ENCODE peak calls at places on chromosomes 5 and 9, in five cellular contexts. I is IMR-90, U is mucosa of descending colon, E is foreskin keratinocyte, D is OCI-LY7. H is an unnamed sample.

GRCh38 chr9:33196736-33197135 is 29.6 kb upstream of the B4GALT1 start:
- DNase-seq in I (peak; percentile 22), U (no peak), E (no peak), D (no peak), H (no peak)

GRCh38 chr5:145203193-145203592 is 631.9 kb downstream of the PRELID2 start:
- DNase-seq in I (peak; percentile 35), U (no peak), E (no peak), D (no peak), H (no peak)

GRCh38 chr5:140140435-140140834 is 14.7 kb downstream of the IGIP start:
- DNase-seq in I (no peak), U (no peak), E (no peak), D (no peak), H (no peak)

GRCh38 chr9:128339761-128340690 is at the start of gene SLC27A4:
- DNase-seq in I (peak; percentile 66), U (peak; percentile 91), E (peak; percentile 96), D (peak; percentile 88), H (no peak)

GRCh38 chr5:149141224-149141956 is at the start of gene ABLIM3:
- DNase-seq in I (peak; percentile 55), U (peak; percentile 66), E (peak; percentile 53), D (peak; percentile 47), H (peak; percentile 87)

GRCh38 chr9:92968081-92968480 is 20.8 kb downstream of the FGD3 start:
- DNase-seq in I (no peak), U (no peak), E (no peak), D (no peak), H (peak; percentile 34)

GRCh38 chr9:116337015-116337414 is 183.4 kb downstream of the PAPPA start:
- DNase-seq in I (peak; percentile 83), U (no peak), E (peak; percentile 72), D (no peak), H (no peak)

GRCh38 chr9:76255781-76256455 is 138.3 kb downstream of the RFK start:
- DNase-seq in I (peak; percentile 98), U (no peak), E (peak; percentile 63), D (no peak), H (peak; percentile 37)

GRCh38 chr5:110258460-110258859 is 468.0 kb downstream of the TMEM232 start:
- DNase-seq in I (no peak), U (no peak), E (peak; percentile 62), D (no peak), H (no peak)

GRCh38 chr5:33049845-33050244 is 338.7 kb downstream of the NPR3 start:
- DNase-seq in I (peak; percentile 94), U (no peak), E (peak; percentile 85), D (no peak), H (peak; percentile 80)

GRCh38 chr5:177370488-177371119 is 12.9 kb downstream of the RGS14 start:
- DNase-seq in I (peak; percentile 82), U (peak; percentile 92), E (peak; percentile 80), D (peak; percentile 87), H (no peak)

GRCh38 chr5:54902817-54903473 is 82.4 kb downstream of the ESM1 start:
- DNase-seq in I (peak; percentile 41), U (no peak), E (peak; percentile 11), D (peak; percentile 31), H (no peak)

GRCh38 chr5:89457411-89458329 is 574.7 kb upstream of the MEF2C start:
- DNase-seq in I (no peak), U (no peak), E (peak; percentile 86), D (no peak), H (peak; percentile 86)

GRCh38 chr9:14993061-14993800 is 83.0 kb upstream of the FREM1 start:
- DNase-seq in I (peak; percentile 54), U (peak; percentile 84), E (peak; percentile 49), D (no peak), H (no peak)

GRCh38 chr5:65837139-65837538 is 89.2 kb upstream of the ERBIN start:
- DNase-seq in I (peak; percentile 93), U (no peak), E (peak; percentile 81), D (no peak), H (no peak)

GRCh38 chr5:57889558-57889957 is 406.9 kb upstream of the ACTBL2 start:
- DNase-seq in I (peak; percentile 83), U (no peak), E (peak; percentile 99), D (no peak), H (no peak)

GRCh38 chr9:104748359-104749031 is 1.0 kb downstream of the NIPSNAP3A start:
- DNase-seq in I (peak; percentile 13), U (no peak), E (peak; percentile 34), D (peak; percentile 17), H (no peak)

GRCh38 chr5:32709789-32710334 is 1.3 kb upstream of the NPR3 start:
- DNase-seq in I (peak; percentile 79), U (peak; percentile 59), E (peak; percentile 51), D (no peak), H (peak; percentile 84)

GRCh38 chr9:4315582-4316215 is 15.8 kb upstream of the GLIS3 start:
- DNase-seq in I (peak; percentile 69), U (peak; percentile 68), E (peak; percentile 50), D (peak; percentile 61), H (no peak)

GRCh38 chr9:104009853-104010252 is 84.3 kb upstream of the SMC2 start:
- DNase-seq in I (no peak), U (no peak), E (peak; percentile 35), D (no peak), H (no peak)

GRCh38 chr5:80269991-80270438 is 14.2 kb upstream of the SERINC5 start:
- DNase-seq in I (no peak), U (no peak), E (no peak), D (peak; percentile 30), H (no peak)

GRCh38 chr5:137605377-137605776 is 106.3 kb upstream of the SPOCK1 start:
- DNase-seq in I (no peak), U (no peak), E (no peak), D (no peak), H (no peak)

GRCh38 chr5:89582768-89583339 is 699.9 kb upstream of the MEF2C start:
- DNase-seq in I (no peak), U (no peak), E (peak; percentile 59), D (no peak), H (no peak)

GRCh38 chr5:163696270-163696887 is 191.0 kb downstream of the MAT2B start:
- DNase-seq in I (peak; percentile 89), U (no peak), E (peak; percentile 71), D (peak; percentile 54), H (no peak)

GRCh38 chr5:93893050-93893449 is 151.7 kb upstream of the POU5F2 start:
- DNase-seq in I (no peak), U (no peak), E (no peak), D (no peak), H (no peak)

GRCh38 chr9:12696931-12697622 is 3.9 kb downstream of the TYRP1 start:
- DNase-seq in I (no peak), U (no peak), E (no peak), D (no peak), H (no peak)

GRCh38 chr9:17003576-17004240 is 131.1 kb upstream of the CNTLN start:
- DNase-seq in I (peak; percentile 83), U (no peak), E (peak; percentile 57), D (no peak), H (no peak)

GRCh38 chr9:93668261-93668871 is 92.0 kb downstream of the PHF2 start:
- DNase-seq in I (no peak), U (peak; percentile 21), E (no peak), D (no peak), H (peak; percentile 56)

GRCh38 chr5:69404659-69405330 is 10.1 kb upstream of the MARVELD2 start:
- DNase-seq in I (no peak), U (no peak), E (no peak), D (no peak), H (no peak)

GRCh38 chr5:78586251-78586650 is 62.3 kb downstream of the LHFPL2 start:
- DNase-seq in I (peak; percentile 100), U (no peak), E (peak; percentile 100), D (no peak), H (no peak)

GRCh38 chr5:1495525-1495897 is 28.2 kb downstream of the LPCAT1 start:
- DNase-seq in I (no peak), U (no peak), E (no peak), D (no peak), H (no peak)

GRCh38 chr5:132012385-132013005 is 1.0 kb upstream of the ACSL6 start:
- DNase-seq in I (peak; percentile 68), U (no peak), E (peak; percentile 34), D (no peak), H (no peak)

GRCh38 chr9:14939378-14939777 is 29.1 kb upstream of the FREM1 start:
- DNase-seq in I (no peak), U (no peak), E (no peak), D (no peak), H (no peak)

GRCh38 chr5:101306391-101307137 is 403.5 kb upstream of the ST8SIA4 start:
- DNase-seq in I (no peak), U (no peak), E (peak; percentile 29), D (no peak), H (no peak)

GRCh38 chr9:2623046-2623865 is 1.7 kb downstream of the VLDLR start:
- DNase-seq in I (peak; percentile 59), U (peak; percentile 44), E (no peak), D (no peak), H (peak; percentile 33)

GRCh38 chr9:130239741-130240241 is 25.8 kb upstream of the HMCN2 start:
- DNase-seq in I (peak; percentile 19), U (peak; percentile 49), E (no peak), D (no peak), H (no peak)
- H3K4me1 ChIP-seq in I (peaks cover 6% of the 10 kb centered on the region), U (no peaks in the 10 kb centered on the region), E (peaks cover 3% of the 10 kb centered on the region), D (peaks cover 22% of the 10 kb centered on the region), H (peaks cover 3% of the 10 kb centered on the region)

GRCh38 chr9:99113418-99114048 is 8.6 kb downstream of the TGFBR1 start:
- DNase-seq in I (no peak), U (no peak), E (no peak), D (no peak), H (no peak)
- H3K4me1 ChIP-seq in I (peaks cover 15% of the 10 kb centered on the region), U (peaks cover 12% of the 10 kb centered on the region), E (peaks cover 20% of the 10 kb centered on the region), D (peaks cover 94% of the 10 kb centered on the region), H (no peaks in the 10 kb centered on the region)

GRCh38 chr5:168425997-168426863 is 60.0 kb upstream of the RARS1 start:
- DNase-seq in I (no peak), U (no peak), E (no peak), D (no peak), H (no peak)

GRCh38 chr5:168422431-168422830 is 63.8 kb upstream of the RARS1 start:
- DNase-seq in I (no peak), U (no peak), E (no peak), D (no peak), H (no peak)

GRCh38 chr5:168423478-168423877 is 62.8 kb upstream of the RARS1 start:
- DNase-seq in I (no peak), U (no peak), E (no peak), D (no peak), H (no peak)

GRCh38 chr5:168424506-168425298 is 61.6 kb upstream of the RARS1 start:
- DNase-seq in I (peak; percentile 79), U (no peak), E (no peak), D (no peak), H (no peak)

GRCh38 chr5:168423971-168424370 is 62.3 kb upstream of the RARS1 start:
- DNase-seq in I (no peak), U (no peak), E (no peak), D (no peak), H (no peak)
- H3K4me1 ChIP-seq in I (peaks cover 4% of the 10 kb centered on the region), U (no peaks in the 10 kb centered on the region), E (no peaks in the 10 kb centered on the region), D (no peaks in the 10 kb centered on the region), H (no peaks in the 10 kb centered on the region)

DNA sequence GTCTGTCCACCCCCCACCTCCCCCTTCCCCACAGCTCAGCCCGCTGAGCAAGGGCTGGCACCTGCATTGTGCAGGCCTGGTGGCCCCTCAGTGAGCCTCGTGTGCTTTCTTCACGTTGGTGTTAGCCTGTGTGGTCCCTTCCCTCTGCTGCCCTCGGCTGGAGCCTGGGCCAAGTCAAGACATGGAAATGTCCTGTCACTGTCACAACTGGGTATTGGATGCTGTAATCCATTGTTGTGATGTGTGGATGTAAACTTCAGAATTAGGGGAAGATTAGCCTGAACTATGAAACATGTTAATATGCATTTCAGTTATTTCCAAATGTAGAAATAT is 103.9 kb downstream of the TRIO start:
- DNase-seq in I (no peak), U (no peak), E (no peak), D (no peak), H (no peak)
- H3K4me1 ChIP-seq in I (peaks cover 59% of the 10 kb centered on the region), U (peaks cover 13% of the 10 kb centered on the region), E (no peaks in the 10 kb centered on the region), D (peaks cover 22% of the 10 kb centered on the region), H (peaks cover 12% of the 10 kb centered on the region)